ENCODE peak calls at places on chromosomes 7 and 10, in four cellular contexts. K is colonic mucosa, O is lower leg skin, L is COR-L47. X is an unnamed sample.

GRCh38 chr7:138226001-138226476 is 149.8 kb downstream of the AKR1D1 start:
- DNase-seq in O (no peak), L (peak; percentile 58), K (peak; percentile 20), X (no peak)

GRCh38 chr7:7884855-7885254 is 83.7 kb upstream of the GLCCI1 start:
- DNase-seq in O (no peak), L (no peak), K (no peak), X (no peak)

GRCh38 chr7:32892521-32893224 is 1.1 kb upstream of the KBTBD2 start:
- DNase-seq in O (peak; percentile 88), L (peak; percentile 40), K (peak; percentile 54), X (no peak)

GRCh38 chr7:134903073-134903790 is 83.1 kb upstream of the AGBL3 start:
- DNase-seq in L (no peak), K (no peak), O (no peak), X (no peak)

GRCh38 chr7:73900286-73900685 is 39.3 kb downstream of the TMEM270 start:
- DNase-seq in K (no peak), O (no peak), L (no peak), X (no peak)

GRCh38 chr7:15334524-15335269 is 227.1 kb downstream of the AGMO start:
- DNase-seq in L (no peak), O (no peak), K (no peak), X (no peak)

GRCh38 chr7:101717986-101718746 is 89.1 kb upstream of the MYL10 start:
- DNase-seq in O (no peak), L (no peak), K (peak; percentile 31), X (no peak)

GRCh38 chr7:367351-367841 is 77.4 kb downstream of the FOXL3 start:
- DNase-seq in K (no peak), L (no peak), O (no peak), X (no peak)

GRCh38 chr7:80942261-80943041 is 23.6 kb upstream of the SEMA3C start:
- DNase-seq in O (no peak), K (peak; percentile 32), L (no peak), X (no peak)

GRCh38 chr10:103493362-103493871 is at the start of gene NEURL1:
- DNase-seq in O (no peak), L (peak; percentile 33), K (no peak), X (no peak)

GRCh38 chr7:149310113-149310836 is 48.3 kb downstream of the ZNF783 start:
- DNase-seq in L (peak; percentile 27), O (no peak), K (no peak), X (no peak)

GRCh38 chr10:109386921-109387320 is 536.4 kb downstream of the XPNPEP1 start:
- DNase-seq in K (no peak), L (no peak), O (no peak), X (no peak)

GRCh38 chr7:120583835-120584586 is 273.9 kb downstream of the TSPAN12 start:
- DNase-seq in K (no peak), O (no peak), L (no peak), X (no peak)

GRCh38 chr10:3584926-3585784 is 199.9 kb downstream of the KLF6 start:
- DNase-seq in L (no peak), O (no peak), K (no peak), X (no peak)

GRCh38 chr10:131810805-131811137 is 90.0 kb upstream of the PPP2R2D start:
- DNase-seq in K (peak; percentile 9), L (no peak), O (peak; percentile 75), X (no peak)

GRCh38 chr10:110893559-110894179 is 21.9 kb downstream of the PDCD4 start:
- DNase-seq in L (peak; percentile 6), O (no peak), K (no peak), X (peak; percentile 5)

GRCh38 chr10:100710151-100710871 is 35.1 kb upstream of the PAX2 start:
- DNase-seq in O (no peak), L (no peak), K (no peak), X (no peak)

GRCh38 chr10:70779685-70780369 is 5.3 kb downstream of the TBATA start:
- DNase-seq in O (peak; percentile 78), K (peak; percentile 48), L (no peak), X (no peak)

GRCh38 chr7:48259463-48260280 is 88.4 kb downstream of the ABCA13 start:
- DNase-seq in L (no peak), O (no peak), K (no peak), X (no peak)

GRCh38 chr10:24034571-24034970 is 174.4 kb upstream of the KIAA1217 start:
- DNase-seq in O (no peak), K (peak; percentile 21), L (no peak), X (no peak)

GRCh38 chr7:6227294-6227846 is 45.1 kb downstream of the CYTH3 start:
- DNase-seq in L (peak; percentile 5), K (no peak), O (no peak), X (no peak)

GRCh38 chr7:155506854-155507337 is 39.5 kb downstream of the CNPY1 start:
- DNase-seq in K (no peak), O (peak; percentile 80), L (no peak), X (no peak)

GRCh38 chr7:676972-677385 is 49.5 kb upstream of the DNAAF5 start:
- DNase-seq in O (peak; percentile 81), L (no peak), K (no peak), X (no peak)

GRCh38 chr7:117871778-117872538 is 1.3 kb downstream of the CTTNBP2 start:
- DNase-seq in O (peak; percentile 85), K (peak; percentile 27), L (no peak), X (no peak)

GRCh38 chr10:103636492-103636891 is 143.0 kb downstream of the NEURL1 start:
- DNase-seq in L (no peak), K (no peak), O (no peak), X (no peak)

GRCh38 chr10:126734957-126735356 is 64.5 kb upstream of the C10orf90 start:
- DNase-seq in K (no peak), L (no peak), O (no peak), X (no peak)

GRCh38 chr10:99412100-99412499 is 18.3 kb downstream of the GOT1 start:
- DNase-seq in L (no peak), O (no peak), K (no peak), X (no peak)

GRCh38 chr10:26714816-26715487 is 17.5 kb downstream of the PDSS1 start:
- DNase-seq in O (peak; percentile 25), K (peak; percentile 81), L (no peak), X (no peak)

GRCh38 chr7:38465946-38466345 is 165.2 kb downstream of the AMPH start:
- DNase-seq in O (no peak), L (no peak), K (no peak), X (no peak)

GRCh38 chr7:30697716-30698460 is 15.6 kb upstream of the CRHR2 start:
- DNase-seq in K (peak; percentile 72), O (no peak), L (no peak), X (no peak)

GRCh38 chr10:108545921-108546320 is 1377.4 kb downstream of the XPNPEP1 start:
- DNase-seq in L (peak; percentile 0), O (no peak), K (no peak), X (no peak)

GRCh38 chr10:27240891-27241639 is 468 bp upstream of the ACBD5 start:
- DNase-seq in K (peak; percentile 46), O (peak; percentile 87), L (no peak), X (no peak)

GRCh38 chr7:70785427-70785826 is 346.5 kb upstream of the GALNT17 start:
- DNase-seq in L (no peak), O (no peak), K (no peak), X (no peak)

GRCh38 chr10:127012769-127013152 is 107.5 kb downstream of the DOCK1 start:
- DNase-seq in O (peak; percentile 93), K (peak; percentile 92), L (no peak), X (no peak)

GRCh38 chr10:124388823-124389612 is 29.7 kb downstream of the OAT start:
- DNase-seq in O (peak; percentile 97), K (peak; percentile 91), L (peak; percentile 63), X (peak; percentile 95)